ENCODE peak calls at places on chromosome 9, in five cellular contexts. Y, F, P, C and J are unnamed samples.

GRCh38 chr9:91778031-91778430 is 172.0 kb downstream of the ROR2 start:
- DNase-seq in P (no peak), F (no peak), Y (no peak), C (no peak), J (no peak)

GRCh38 chr9:127652733-127653132 is 40.7 kb downstream of the STXBP1 start:
- DNase-seq in Y (no peak), F (no peak), P (no peak), C (no peak), J (no peak)

GRCh38 chr9:86843182-86843581 is 104.1 kb downstream of the GAS1 start:
- DNase-seq in F (no peak), Y (no peak), P (no peak), C (no peak), J (no peak)

GRCh38 chr9:134396825-134397224 is 70.6 kb downstream of the RXRA start:
- DNase-seq in C (no peak), Y (no peak), F (no peak), P (no peak), J (no peak)

GRCh38 chr9:974064-974992 is 2.1 kb upstream of the DMRT3 start:
- DNase-seq in Y (no peak), P (no peak), C (no peak), F (no peak), J (no peak)

GRCh38 chr9:93218161-93218560 is 34.2 kb downstream of the WNK2 start:
- DNase-seq in P (no peak), Y (no peak), F (no peak), C (peak), J (no peak)

GRCh38 chr9:87276851-87277251 is 220.8 kb upstream of the DAPK1 start:
- DNase-seq in Y (no peak), P (peak), F (no peak), C (peak), J (no peak)

GRCh38 chr9:89633920-89634319 is 29.1 kb downstream of the GADD45G start:
- DNase-seq in F (no peak), Y (no peak), C (no peak), P (no peak), J (no peak)

GRCh38 chr9:136326061-136326776 is 1.1 kb upstream of the GPSM1 start:
- DNase-seq in Y (no peak), C (peak), F (no peak), P (peak), J (no peak)

GRCh38 chr9:97954550-97954989 is 16.6 kb upstream of the HEMGN start:
- DNase-seq in F (no peak), P (no peak), C (peak), Y (no peak), J (peak)

GRCh38 chr9:92480332-92480771 is 2.0 kb downstream of the ASPN start:
- DNase-seq in P (no peak), F (no peak), C (peak), Y (no peak), J (no peak)

GRCh38 chr9:34374905-34375552 is 1.7 kb downstream of the MYORG start:
- DNase-seq in Y (no peak), C (peak), P (no peak), F (no peak), J (no peak)

GRCh38 chr9:113589890-113590289 is 126.4 kb downstream of the RGS3 start:
- DNase-seq in Y (no peak), F (no peak), C (peak), P (no peak), J (no peak)

GRCh38 chr9:79583957-79584654 is 12.3 kb downstream of the TLE4 start:
- DNase-seq in F (no peak), C (peak), P (no peak), Y (no peak), J (no peak)

GRCh38 chr9:134734270-134734669 is 92.7 kb downstream of the COL5A1 start:
- DNase-seq in F (no peak), P (peak), C (no peak), Y (no peak), J (no peak)

GRCh38 chr9:115946530-115946929 is 207.1 kb upstream of the PAPPA start:
- DNase-seq in C (no peak), F (no peak), P (no peak), Y (no peak), J (no peak)

GRCh38 chr9:131348631-131349521 is 45.0 kb upstream of the PRRC2B start:
- DNase-seq in F (no peak), C (no peak), P (no peak), Y (no peak), J (no peak)

GRCh38 chr9:105251733-105252404 is 7.4 kb downstream of the SLC44A1 start:
- DNase-seq in P (no peak), Y (no peak), C (no peak), F (no peak), J (no peak)

GRCh38 chr9:12956261-12956660 is 181.4 kb downstream of the LURAP1L start:
- DNase-seq in C (no peak), Y (no peak), P (no peak), F (no peak), J (no peak)

GRCh38 chr9:91065231-91066041 is 263.8 kb downstream of the SYK start:
- DNase-seq in Y (no peak), F (no peak), P (no peak), C (no peak), J (no peak)

GRCh38 chr9:79054500-79054899 is 517.3 kb upstream of the TLE4 start:
- DNase-seq in F (no peak), C (peak), Y (no peak), P (no peak), J (no peak)

GRCh38 chr9:136143215-136144001 is 24.7 kb upstream of the TMEM250 start:
- DNase-seq in F (no peak), C (peak), P (no peak), Y (no peak), J (no peak)

GRCh38 chr9:14627513-14627912 is 65.7 kb downstream of the ZDHHC21 start:
- DNase-seq in C (no peak), P (no peak), Y (no peak), F (no peak), J (no peak)

GRCh38 chr9:32431196-32431595 is 46.8 kb downstream of the ACO1 start:
- DNase-seq in P (no peak), Y (no peak), F (no peak), C (no peak), J (no peak)

GRCh38 chr9:126709241-126709640 is 95.5 kb downstream of the LMX1B start:
- DNase-seq in Y (no peak), C (peak), F (no peak), P (no peak), J (no peak)

GRCh38 chr9:13431137-13431536 is 151.6 kb upstream of the MPDZ start:
- DNase-seq in P (no peak), Y (no peak), C (no peak), F (peak), J (no peak)

GRCh38 chr9:27457445-27457844 is 66.6 kb upstream of the IFNK start:
- DNase-seq in F (no peak), P (no peak), Y (no peak), C (no peak), J (no peak)

GRCh38 chr9:27467486-27467885 is 56.6 kb upstream of the IFNK start:
- DNase-seq in F (no peak), Y (no peak), C (no peak), P (no peak), J (no peak)

GRCh38 chr9:27462846-27463245 is 61.2 kb upstream of the IFNK start:
- DNase-seq in F (no peak), C (no peak), Y (no peak), P (no peak), J (no peak)

GRCh38 chr9:27460225-27461023 is 63.7 kb upstream of the IFNK start:
- DNase-seq in P (no peak), F (no peak), C (no peak), Y (peak), J (no peak)

GRCh38 chr9:27462434-27462833 is 61.7 kb upstream of the IFNK start:
- DNase-seq in F (no peak), C (no peak), P (no peak), Y (no peak), J (no peak)
- TF ChIP-seq CTCF in F (no peak), C (no peak), P (no peak), Y (no peak), J (no peak)

GRCh38 chr9:124809211-124809610 is 32.3 kb downstream of the OLFML2A start:
- DNase-seq in F (no peak), P (no peak), Y (no peak), C (no peak), J (no peak)

GRCh38 chr9:124813041-124813440 is 36.1 kb downstream of the OLFML2A start:
- DNase-seq in P (no peak), Y (no peak), C (no peak), F (no peak), J (no peak)

GRCh38 chr9:124812401-124813016 is 35.6 kb downstream of the OLFML2A start:
- DNase-seq in P (peak), C (peak), F (no peak), Y (no peak), J (peak)

GRCh38 chr9:124809741-124810500 is 33.0 kb downstream of the OLFML2A start:
- DNase-seq in C (no peak), F (no peak), P (no peak), Y (no peak), J (no peak)

GRCh38 chr9:124810513-124811355 is 33.8 kb downstream of the OLFML2A start:
- DNase-seq in F (no peak), C (peak), P (peak), Y (no peak), J (no peak)
- H3K4me3 ChIP-seq in F (no peak), C (peak), P (no peak), Y (no peak), J (no peak)

GRCh38 chr9:123072407-123072995 is 39.0 kb downstream of the GPR21 start:
- DNase-seq in C (no peak), P (no peak), Y (no peak), F (no peak), J (no peak)

GRCh38 chr9:123070210-123070609 is 36.7 kb downstream of the GPR21 start:
- DNase-seq in Y (no peak), P (no peak), C (no peak), F (no peak), J (no peak)

GRCh38 chr9:123073441-123073840 is 40.0 kb downstream of the GPR21 start:
- DNase-seq in C (no peak), P (no peak), Y (no peak), F (no peak), J (no peak)

GRCh38 chr9:123074627-123075026 is 41.2 kb downstream of the GPR21 start:
- DNase-seq in Y (no peak), C (no peak), F (no peak), P (no peak), J (no peak)

DNA sequence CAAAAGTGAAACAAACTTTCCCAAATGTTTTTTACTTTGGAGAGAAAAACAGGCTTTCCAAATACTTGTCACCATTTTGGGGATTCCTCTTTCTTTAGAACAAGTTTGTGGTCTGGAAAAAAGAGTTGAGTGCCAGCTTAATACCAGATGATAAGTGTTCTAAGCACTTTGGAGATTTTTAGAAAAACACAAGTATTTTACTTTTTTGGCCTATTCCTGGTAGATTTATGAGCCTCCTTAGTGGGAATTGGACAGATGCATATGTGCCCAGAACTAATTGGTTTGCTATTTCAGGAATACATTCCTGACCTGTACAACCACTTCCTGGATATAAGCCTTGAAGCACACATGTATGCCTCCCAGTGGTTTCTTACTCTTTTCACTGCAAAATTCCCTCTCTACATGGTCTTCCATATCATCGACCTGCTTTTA is 40.5 kb downstream of the GPR21 start:
- DNase-seq in C (no peak), P (peak), Y (no peak), F (no peak), J (no peak)
- TF ChIP-seq CTCF in C (peak), P (peak), Y (no peak), F (no peak), J (no peak)

DNA sequence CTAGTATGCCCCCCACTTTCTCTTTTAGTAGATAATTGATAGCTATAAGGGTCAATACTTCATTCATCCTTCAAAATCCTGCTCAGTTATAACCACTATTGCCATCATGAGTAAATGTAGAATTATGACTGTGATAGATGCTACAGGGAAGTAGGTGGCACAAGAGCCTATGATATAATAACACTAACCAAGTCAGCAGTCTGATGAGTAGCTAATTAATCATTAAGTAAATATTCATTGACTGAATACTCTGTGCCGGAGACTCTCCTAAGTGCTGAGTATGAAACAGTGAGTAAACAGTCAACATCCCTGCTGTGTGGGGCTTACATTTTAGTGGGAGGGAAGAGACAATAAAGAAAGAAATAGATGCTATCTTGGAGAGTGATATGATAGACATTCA is 430.3 kb upstream of the ZNF462 start:
- DNase-seq in C (no peak), Y (no peak), P (no peak), F (no peak), J (no peak)
- H3K4me3 ChIP-seq in C (no peak), Y (no peak), P (no peak), F (no peak), J (no peak)

GRCh38 chr9:2802494-2802921 is 41.4 kb downstream of the PUM3 start:
- DNase-seq in C (peak), Y (no peak), F (no peak), P (no peak), J (no peak)

GRCh38 chr9:2798423-2798822 is 45.5 kb downstream of the PUM3 start:
- DNase-seq in F (no peak), C (no peak), P (no peak), Y (no peak), J (no peak)

DNA sequence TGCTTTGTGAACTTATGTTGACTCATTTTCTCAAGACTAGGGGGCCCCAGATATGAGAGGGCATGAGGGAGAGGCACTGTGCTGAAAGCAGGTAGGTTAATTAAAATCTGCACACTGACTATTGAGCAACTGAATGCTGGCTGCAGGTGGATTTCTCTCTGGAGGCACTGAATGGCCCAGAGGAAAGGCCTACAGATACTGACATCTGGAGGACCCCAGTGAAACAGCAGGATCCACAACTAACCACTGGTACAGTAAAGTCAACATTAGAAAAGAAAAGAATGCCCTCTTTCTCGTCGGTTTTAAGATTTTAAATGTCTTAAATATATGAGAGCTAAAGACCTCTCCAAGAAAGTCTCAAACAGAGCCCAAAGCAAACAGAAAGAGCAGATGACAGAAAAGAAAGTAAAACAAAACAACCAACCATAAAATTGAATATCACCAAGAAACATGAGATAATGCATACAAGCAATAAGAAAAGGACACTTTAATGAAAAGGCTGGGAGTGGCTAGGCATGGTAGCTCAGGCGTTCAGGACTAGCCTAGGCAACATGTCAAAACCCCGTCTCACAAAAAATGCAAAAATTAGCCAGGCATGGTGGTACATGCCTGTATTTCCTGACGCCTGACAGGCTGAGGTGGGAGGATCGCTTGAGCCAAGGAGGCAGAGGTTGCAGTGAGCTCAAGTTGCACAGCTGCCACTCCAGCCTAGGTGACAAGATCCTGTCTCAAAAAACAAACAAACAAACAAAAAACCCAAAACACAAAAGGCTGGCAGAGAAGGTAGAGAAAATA is 43.3 kb downstream of the PUM3 start:
- DNase-seq in F (no peak), C (peak), P (no peak), Y (no peak), J (no peak)
- TF ChIP-seq CTCF in F (no peak), C (peak), P (peak), Y (peak), J (peak)

GRCh38 chr9:122075135-122076030 is 17.7 kb downstream of the TTLL11 start:
- DNase-seq in Y (no peak), F (no peak), C (no peak), P (no peak), J (no peak)
- H3K4me3 ChIP-seq in Y (no peak), F (no peak), C (no peak), P (no peak), J (no peak)

DNA sequence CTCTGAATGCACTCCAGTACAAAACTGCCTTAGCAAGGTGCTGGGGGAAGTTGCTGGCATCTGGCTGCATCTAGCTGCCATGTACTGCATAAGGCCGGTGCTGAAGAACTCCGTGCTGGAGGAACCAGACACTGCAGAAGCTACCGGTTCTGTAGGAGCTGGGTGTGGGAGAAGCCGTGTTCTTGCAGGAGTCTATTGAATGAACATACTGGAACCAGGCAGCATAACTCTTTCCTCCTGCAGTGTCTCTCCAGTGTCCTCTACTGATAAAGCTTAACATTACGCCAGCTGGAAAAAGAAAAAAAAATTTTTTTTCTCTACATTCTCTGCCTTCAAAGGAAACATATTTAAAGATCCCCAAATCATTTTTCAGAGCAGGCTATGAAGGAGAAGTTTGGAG is 38.5 kb downstream of the VPS13A start:
- DNase-seq in Y (no peak), P (no peak), F (peak), C (no peak), J (no peak)
- TF ChIP-seq CTCF in Y (peak), P (peak), F (no peak), C (peak), J (peak)

GRCh38 chr9:20729545-20729944 is 45.5 kb downstream of the FOCAD start:
- DNase-seq in Y (no peak), C (no peak), P (no peak), F (no peak), J (no peak)

GRCh38 chr9:20722221-20722620 is 38.2 kb downstream of the FOCAD start:
- DNase-seq in F (no peak), Y (no peak), C (no peak), P (no peak), J (no peak)

GRCh38 chr9:20728493-20729220 is 44.6 kb downstream of the FOCAD start:
- DNase-seq in C (no peak), P (peak), F (no peak), Y (no peak), J (no peak)

GRCh38 chr9:20725675-20726074 is 41.6 kb downstream of the FOCAD start:
- DNase-seq in C (no peak), P (no peak), F (no peak), Y (no peak), J (no peak)

DNA sequence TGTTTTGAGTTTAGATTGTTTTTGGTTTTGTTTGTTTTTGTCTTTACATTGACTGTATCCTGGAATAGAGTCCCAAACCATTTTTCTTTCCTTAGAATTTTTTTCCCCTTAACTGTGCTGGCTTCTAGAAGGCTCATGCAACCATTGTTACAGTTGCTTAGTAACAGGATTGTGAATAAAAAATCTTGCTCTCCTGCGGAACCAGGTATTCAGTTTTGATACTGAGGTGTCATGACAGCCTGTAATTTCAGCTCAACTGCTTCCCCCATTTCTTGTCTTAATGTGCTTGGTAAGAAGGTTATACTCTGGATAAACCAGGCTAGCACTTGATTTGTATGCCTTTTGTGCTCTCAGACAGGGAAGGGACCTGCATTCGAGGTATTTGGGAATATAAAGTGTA is 42.1 kb downstream of the FOCAD start:
- DNase-seq in P (no peak), F (no peak), Y (no peak), C (no peak), J (no peak)
- H3K4me3 ChIP-seq in P (no peak), F (no peak), Y (peak), C (no peak), J (no peak)

DNA sequence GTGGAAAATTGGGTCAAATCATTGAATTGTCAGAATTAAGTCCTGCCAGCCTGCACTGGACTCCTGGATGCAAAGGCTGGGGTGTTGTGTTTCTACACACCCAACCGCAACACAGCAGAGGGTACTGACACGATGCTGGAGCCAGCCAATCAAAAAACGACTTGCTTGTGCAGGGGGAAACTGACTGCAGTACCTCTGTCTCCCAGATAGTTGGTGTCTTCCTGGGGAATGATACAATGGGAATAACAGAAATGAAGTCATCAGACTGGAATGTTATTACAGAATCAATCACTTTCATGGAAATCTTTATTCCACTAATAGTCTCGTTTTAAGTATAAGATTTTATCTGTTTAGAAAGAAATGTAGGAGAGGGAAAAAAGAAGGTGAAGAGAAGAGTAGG is 330.3 kb downstream of the MLLT3 start:
- DNase-seq in Y (no peak), C (no peak), P (no peak), F (no peak), J (peak)
- TF ChIP-seq CTCF in Y (no peak), C (peak), P (peak), F (no peak), J (peak)

GRCh38 chr9:107727113-107727780 is 237.7 kb upstream of the KLF4 start:
- DNase-seq in F (no peak), Y (no peak), C (peak), P (no peak), J (no peak)
- H3K4me3 ChIP-seq in F (no peak), Y (no peak), C (no peak), P (no peak), J (no peak)